ENCODE peak calls at places on chromosome 1, in four cellular contexts. K is K562, X is A549, G is H1. H is an unnamed sample.

GRCh38 chr1:48718116-48718630 is 58.5 kb downstream of the BEND5 start:
- DNase-seq in K (no peak), X (no peak), G (no peak), H (no peak)

GRCh38 chr1:24635195-24635843 is 7.8 kb upstream of the SRRM1 start:
- DNase-seq in K (peak), X (peak), G (no peak), H (peak)

GRCh38 chr1:235980976-235981375 is 83.9 kb downstream of the NID1 start:
- DNase-seq in X (no peak), G (no peak), K (no peak), H (no peak)

GRCh38 chr1:14521602-14522001 is 76.9 kb upstream of the KAZN start:
- DNase-seq in G (no peak), X (no peak), K (no peak), H (no peak)

GRCh38 chr1:152110365-152110859 is 4.8 kb downstream of the TCHH start:
- DNase-seq in X (peak), G (peak), K (no peak), H (no peak)

GRCh38 chr1:94025383-94026340 is 95.3 kb downstream of the ABCA4 start:
- DNase-seq in G (no peak), X (peak), K (peak), H (peak)

GRCh38 chr1:85616736-85617135 is 36.2 kb downstream of the CCN1 start:
- DNase-seq in K (no peak), X (no peak), G (no peak), H (no peak)

GRCh38 chr1:24828887-24829192 is 83.6 kb downstream of the CLIC4 start:
- DNase-seq in X (no peak), G (no peak), K (no peak), H (no peak)

GRCh38 chr1:37691497-37692077 is 729 bp upstream of the CDCA8 start:
- DNase-seq in X (peak), G (no peak), K (peak), H (peak)

GRCh38 chr1:173884701-173885100 is 16.5 kb downstream of the ZBTB37 start:
- DNase-seq in X (no peak), K (no peak), G (no peak), H (no peak)

GRCh38 chr1:228687562-228687961 is 47.7 kb upstream of the RHOU start:
- DNase-seq in G (no peak), X (no peak), K (no peak), H (no peak)

GRCh38 chr1:59638172-59638800 is 176.5 kb upstream of the HOOK1 start:
- DNase-seq in X (peak), K (no peak), G (no peak), H (peak)
- TF ChIP-seq PHF8 in X (no peak), K (no peak), G (no peak), H (no peak)

GRCh38 chr1:110393691-110394564 is 3.1 kb upstream of the SLC16A4 start:
- DNase-seq in K (no peak), X (peak), G (no peak), H (peak)
- TF ChIP-seq HDAC2 in K (no peak), X (no peak), G (no peak), H (no peak)

DNA sequence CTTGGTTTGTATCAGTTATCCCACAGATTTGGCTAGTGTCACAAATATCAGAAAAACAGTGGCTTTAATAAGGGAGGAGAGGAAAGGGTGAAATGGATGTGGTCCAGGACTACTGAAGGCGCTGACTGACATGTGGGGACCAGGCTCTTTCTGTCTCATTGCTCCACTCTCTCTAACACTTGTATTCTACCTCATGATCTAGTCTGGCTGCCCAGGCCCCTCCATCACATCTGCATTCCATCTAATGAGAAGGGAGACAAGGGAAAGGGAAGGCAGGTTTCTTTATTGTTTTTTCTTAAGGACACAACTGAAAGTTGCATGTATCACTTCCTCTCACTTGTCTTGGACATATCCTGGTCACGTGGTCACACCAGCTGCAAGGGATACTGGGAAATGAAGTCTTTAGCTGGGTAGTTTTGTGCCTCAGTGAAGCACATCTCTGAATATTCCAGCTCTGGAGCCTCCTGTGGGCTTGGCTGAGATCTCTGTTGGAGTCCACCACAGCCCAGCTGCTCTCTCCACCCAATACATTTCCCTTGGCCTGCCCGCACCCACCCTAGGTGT is 42.0 kb upstream of the PADI2 start:
- DNase-seq in K (no peak), G (peak), X (no peak), H (no peak)
- TF ChIP-seq PHF8 in K (no peak), G (no peak), X (no peak), H (no peak)

GRCh38 chr1:198955085-198955484 is 316.2 kb downstream of the PTPRC start:
- DNase-seq in K (no peak), X (no peak), G (no peak), H (no peak)

GRCh38 chr1:198959676-198960075 is 320.8 kb downstream of the PTPRC start:
- DNase-seq in G (no peak), X (no peak), K (no peak), H (no peak)

DNA sequence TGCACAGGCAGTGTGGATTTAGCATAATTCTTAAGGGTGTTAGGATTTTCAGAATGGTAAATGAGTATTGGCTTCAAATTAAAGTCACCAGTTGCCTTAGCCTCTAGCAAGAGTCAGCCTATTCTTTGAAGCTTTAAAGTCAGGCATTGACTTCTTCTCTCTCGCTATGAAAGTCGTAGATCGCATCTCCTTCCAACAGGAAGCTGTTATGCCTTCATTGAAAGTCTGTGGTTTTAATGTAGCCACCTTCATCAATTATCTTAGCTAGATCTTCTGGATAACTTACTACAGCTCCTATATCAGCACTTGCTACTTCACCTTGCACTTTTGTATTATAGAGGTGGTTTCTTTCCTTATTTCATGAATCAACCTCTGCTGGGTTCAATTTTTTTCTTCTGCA is 320.2 kb downstream of the PTPRC start:
- DNase-seq in G (no peak), K (no peak), X (no peak), H (no peak)
- TF ChIP-seq HDAC2 in G (no peak), K (no peak), X (no peak), H (no peak)

DNA sequence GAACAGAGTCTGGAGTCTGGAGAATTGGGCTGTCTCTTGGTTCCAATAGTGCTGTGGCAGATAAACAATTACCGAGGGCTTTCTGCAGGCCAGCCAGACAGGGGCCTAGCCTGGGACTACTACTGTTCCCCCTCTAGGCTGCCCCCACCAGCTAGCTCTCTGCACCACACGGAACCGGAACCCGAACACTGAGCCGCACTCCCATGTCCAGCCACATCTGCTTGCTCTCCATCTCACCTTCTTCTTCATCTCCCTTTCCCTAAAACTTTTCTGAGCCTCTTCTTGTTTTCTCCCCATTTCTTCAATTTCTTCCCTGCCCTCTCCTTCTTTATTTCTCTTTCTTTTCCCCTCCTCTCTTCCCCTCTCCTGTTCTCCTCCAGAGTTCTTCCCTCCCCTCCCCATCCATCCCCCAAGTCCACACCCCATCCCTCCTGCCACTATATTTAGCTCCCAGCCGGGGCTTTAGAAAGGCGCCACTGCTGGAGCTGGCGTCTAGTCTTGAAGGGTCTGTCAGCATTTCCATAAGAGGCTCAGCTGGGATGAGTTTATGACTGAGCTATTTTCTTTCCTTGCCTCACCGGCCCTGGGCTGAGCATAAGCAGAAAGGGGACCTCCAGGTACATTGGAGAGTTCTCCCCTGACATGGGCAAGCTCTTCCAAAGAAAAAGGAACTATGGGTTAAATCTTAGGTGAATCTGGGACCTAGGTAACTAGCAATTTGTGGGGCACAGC is 25.7 kb upstream of the ATP2B4 start:
- DNase-seq in G (no peak), K (no peak), X (no peak), H (no peak)
- TF ChIP-seq PHF8 in G (no peak), K (no peak), X (no peak), H (no peak)

GRCh38 chr1:216178266-216178665 is 245.0 kb downstream of the USH2A start:
- DNase-seq in X (no peak), K (no peak), G (no peak), H (no peak)
- TF ChIP-seq HDAC2 in X (no peak), K (no peak), G (no peak), H (no peak)

GRCh38 chr1:27031235-27032118 is 18.8 kb upstream of the TENT5B start:
- DNase-seq in X (no peak), K (no peak), G (peak), H (no peak)

GRCh38 chr1:27027575-27028250 is 15.1 kb upstream of the TENT5B start:
- DNase-seq in K (no peak), G (no peak), X (no peak), H (peak)

GRCh38 chr1:27029517-27029916 is 16.9 kb upstream of the TENT5B start:
- DNase-seq in K (no peak), X (no peak), G (no peak), H (no peak)

GRCh38 chr1:27025718-27026117 is 13.1 kb upstream of the TENT5B start:
- DNase-seq in G (no peak), K (no peak), X (no peak), H (no peak)

GRCh38 chr1:27026621-27027574 is 14.2 kb upstream of the TENT5B start:
- DNase-seq in K (peak), X (no peak), G (peak), H (no peak)
- TF ChIP-seq PHF8 in K (peak), X (no peak), G (no peak), H (no peak)